ENCODE peak calls at places on chromosomes 4 and X, in four cellular contexts. L is GM23338, K is fibroblast of pulmonary artery, O is left ventricle myocardium inferior. F is an unnamed sample.

GRCh38 chrX:20693071-20693470 is 426.4 kb upstream of the RPS6KA3 start:
- DNase-seq in L (no peak), K (no peak), O (no peak), F (no peak)

GRCh38 chrX:54794795-54795194 is 3.3 kb downstream of the ITIH6 start:
- DNase-seq in L (no peak), O (no peak), K (no peak), F (no peak)

GRCh38 chr4:22942920-22943559 is 250.3 kb downstream of the GBA3 start:
- DNase-seq in O (no peak), K (no peak), L (peak; percentile 44), F (no peak)

GRCh38 chr4:176065365-176066249 is at the start of gene WDR17:
- DNase-seq in K (peak; percentile 57), L (peak; percentile 99), O (peak; percentile 82), F (peak; percentile 91)

GRCh38 chrX:87664381-87664780 is 146.8 kb downstream of the KLHL4 start:
- DNase-seq in L (peak; percentile 43), O (no peak), K (peak; percentile 68), F (no peak)

GRCh38 chr4:109877400-109877799 is 29.5 kb downstream of the LRIT3 start:
- DNase-seq in L (no peak), O (no peak), K (no peak), F (peak; percentile 25)

GRCh38 chr4:185520119-185520518 is 15.2 kb downstream of the PDLIM3 start:
- DNase-seq in O (no peak), L (no peak), K (peak; percentile 93), F (no peak)

GRCh38 chr4:173367946-173368345 is 2.8 kb upstream of the SAP30 start:
- DNase-seq in O (no peak), K (peak; percentile 58), L (no peak), F (no peak)

GRCh38 chrX:9681011-9681410 is 84.6 kb downstream of the GPR143 start:
- DNase-seq in K (no peak), L (no peak), O (no peak), F (no peak)

GRCh38 chrX:9683350-9683749 is 82.3 kb downstream of the GPR143 start:
- DNase-seq in O (no peak), K (no peak), L (no peak), F (no peak)

GRCh38 chrX:9681422-9681821 is 84.2 kb downstream of the GPR143 start:
- DNase-seq in L (no peak), O (no peak), K (peak; percentile 31), F (no peak)

GRCh38 chrX:9682861-9683260 is 82.8 kb downstream of the GPR143 start:
- DNase-seq in O (no peak), K (no peak), L (no peak), F (no peak)

GRCh38 chrX:9682456-9682855 is 83.2 kb downstream of the GPR143 start:
- DNase-seq in O (no peak), K (peak; percentile 50), L (peak; percentile 30), F (no peak)
- TF ChIP-seq CTCF in O (peak; percentile 41), K (peak; percentile 25), L (no peak), F (no peak)

GRCh38 chrX:97984641-97985040 is 1100.9 kb downstream of the RPA4 start:
- DNase-seq in L (peak; percentile 52), K (no peak), O (no peak), F (no peak)

GRCh38 chrX:97987979-97988378 is 1104.3 kb downstream of the RPA4 start:
- DNase-seq in K (no peak), O (no peak), L (no peak), F (no peak)
- TF ChIP-seq CTCF in K (no peak), O (no peak), L (no peak), F (no peak)

DNA sequence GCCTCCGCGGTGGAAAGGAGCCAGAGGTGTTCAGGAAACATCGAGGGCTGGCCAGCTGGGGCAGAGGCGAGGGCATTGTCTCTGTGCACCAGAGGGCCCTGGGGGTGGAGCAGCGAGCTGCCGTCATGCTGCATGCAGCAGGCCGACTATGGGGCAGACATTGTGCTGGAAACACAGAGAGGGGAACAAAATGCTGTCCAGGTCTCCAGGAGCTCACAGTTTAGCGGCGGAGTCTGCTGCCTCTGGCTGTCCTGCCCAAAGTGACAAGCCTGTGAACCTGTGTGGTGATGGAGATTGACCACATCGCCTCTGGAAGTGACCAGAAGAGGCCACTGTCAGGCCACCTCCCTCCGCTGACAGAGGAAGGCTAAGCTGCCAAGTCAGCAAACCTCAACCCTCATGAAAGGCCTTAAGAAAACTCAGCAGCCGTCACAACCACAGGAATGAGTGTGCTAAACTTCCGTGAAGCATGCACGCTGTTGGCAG is 20.1 kb upstream of the SASH3 start:
- DNase-seq in K (peak; percentile 81), L (peak; percentile 2), O (no peak), F (no peak)
- TF ChIP-seq CTCF in K (no peak), L (no peak), O (peak; percentile 28), F (peak; percentile 3)

DNA sequence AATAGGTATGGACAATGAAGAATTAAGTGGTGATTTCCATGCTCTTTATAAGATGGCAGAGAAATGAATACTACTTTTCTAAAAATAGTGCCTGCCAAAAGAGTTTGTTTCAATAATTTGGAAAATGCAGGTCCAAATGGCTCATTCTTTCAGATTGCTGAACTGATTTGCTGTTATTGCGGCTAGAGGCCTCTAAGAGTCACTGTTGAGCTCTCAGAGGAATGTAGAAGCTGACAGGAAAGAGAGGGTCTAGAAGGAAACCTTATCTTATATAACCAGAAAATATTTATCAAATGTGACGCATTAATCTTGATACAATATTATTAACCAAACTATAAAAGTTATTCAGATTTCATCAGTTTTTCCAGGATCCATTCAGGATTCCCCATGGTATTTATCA is 65.7 kb upstream of the PAGE1 start:
- DNase-seq in L (peak; percentile 37), K (peak; percentile 21), O (no peak), F (peak; percentile 10)
- TF ChIP-seq CTCF in L (peak; percentile 44), K (peak; percentile 55), O (peak; percentile 50), F (peak; percentile 60)

GRCh38 chr4:132076829-132077228 is 1072.3 kb upstream of the PCDH10 start:
- DNase-seq in L (peak; percentile 18), O (no peak), K (no peak), F (no peak)
- TF ChIP-seq CTCF in L (peak; percentile 28), O (no peak), K (peak; percentile 5), F (no peak)

GRCh38 chr4:150436598-150437370 is 145.2 kb upstream of the MAB21L2 start:
- DNase-seq in K (no peak), L (no peak), O (no peak), F (no peak)
- TF ChIP-seq CTCF in K (no peak), L (no peak), O (no peak), F (no peak)

GRCh38 chrX:3939967-3940610 is 226.6 kb upstream of the PRKX start:
- DNase-seq in K (peak; percentile 29), L (peak; percentile 51), O (no peak), F (peak; percentile 28)
- TF ChIP-seq CTCF in K (peak; percentile 42), L (peak; percentile 61), O (peak; percentile 29), F (peak; percentile 42)

GRCh38 chr4:5378002-5378401 is 326.7 kb downstream of the STK32B start:
- DNase-seq in K (no peak), O (no peak), L (peak; percentile 21), F (no peak)
- TF ChIP-seq CTCF in K (no peak), O (no peak), L (peak; percentile 39), F (no peak)

F was measured in GM10248.